ENCODE peak calls at places on chromosomes 2 and 18, in seven cellular contexts. L is AG10803, Z is GM23338, R is IMR-90, H is uterus, Q is A549, P is left ventricle myocardium inferior. W is an unnamed sample.

GRCh38 chr2:17309741-17310339 is 208.4 kb downstream of the RAD51AP2 start:
- DNase-seq in Z (peak; percentile 94), L (peak; percentile 42), P (no peak), Q (peak; percentile 81), H (no peak), R (peak; percentile 49), W (peak; percentile 49)

GRCh38 chr18:38718365-38718901 is 1152.8 kb upstream of the CELF4 start:
- DNase-seq in Q (no peak), H (no peak), L (no peak), Z (no peak), P (no peak), R (no peak), W (no peak)

GRCh38 chr18:58990720-58991119 is 126.0 kb downstream of the ZNF532 start:
- DNase-seq in H (no peak), Z (no peak), Q (no peak), R (no peak), P (no peak), L (no peak), W (no peak)

GRCh38 chr2:145170787-145171186 is 650.9 kb upstream of the ZEB2 start:
- DNase-seq in L (peak; percentile 40), Q (no peak), P (no peak), R (peak; percentile 34), Z (no peak), H (no peak), W (no peak)

GRCh38 chr2:95062716-95063400 is 37.4 kb downstream of the MAL start:
- DNase-seq in L (no peak), H (no peak), R (no peak), Q (no peak), P (no peak), Z (peak; percentile 50), W (no peak)

GRCh38 chr18:48719988-48720654 is 181.3 kb downstream of the CTIF start:
- DNase-seq in L (no peak), Q (no peak), R (peak; percentile 74), H (no peak), P (no peak), Z (no peak), W (no peak)

GRCh38 chr2:23563673-23564617 is 179.0 kb downstream of the KLHL29 start:
- DNase-seq in R (peak; percentile 69), P (peak; percentile 57), Q (no peak), Z (peak; percentile 41), H (no peak), L (peak; percentile 95), W (peak; percentile 76)

GRCh38 chr18:29096380-29096779 is 919.5 kb upstream of the CDH2 start:
- DNase-seq in P (no peak), R (no peak), H (no peak), Z (no peak), Q (no peak), L (no peak), W (no peak)

GRCh38 chr18:22841840-22842239 is 91.3 kb upstream of the RBBP8 start:
- DNase-seq in Q (no peak), R (peak; percentile 38), Z (no peak), L (peak; percentile 54), H (no peak), P (no peak), W (no peak)

GRCh38 chr2:46025683-46026082 is 271.5 kb upstream of the EPAS1 start:
- DNase-seq in R (no peak), Z (no peak), H (no peak), Q (no peak), P (no peak), L (no peak), W (no peak)

GRCh38 chr2:127453392-127454171 is 35.4 kb downstream of the PROC start:
- DNase-seq in P (no peak), L (no peak), R (no peak), H (no peak), Z (peak; percentile 51), Q (peak; percentile 49), W (no peak)

GRCh38 chr2:170425291-170425751 is 247.4 kb downstream of the MYO3B start:
- DNase-seq in P (no peak), L (peak; percentile 66), Q (no peak), Z (no peak), R (peak; percentile 36), H (no peak), W (peak; percentile 1)

GRCh38 chr2:8431446-8432125 is 250.3 kb upstream of the ID2 start:
- DNase-seq in L (peak; percentile 33), Q (no peak), Z (no peak), H (no peak), P (no peak), R (no peak), W (no peak)

GRCh38 chr2:38568724-38569478 is 33.8 kb downstream of the HNRNPLL start:
- DNase-seq in R (no peak), Q (no peak), H (no peak), Z (no peak), L (no peak), P (no peak), W (no peak)

GRCh38 chr18:10927290-10927979 is 221.9 kb downstream of the PIEZO2 start:
- DNase-seq in R (peak; percentile 89), P (no peak), Z (no peak), H (no peak), Q (no peak), L (peak; percentile 69), W (peak; percentile 66)

GRCh38 chr2:172813314-172813888 is 77.8 kb downstream of the RAPGEF4 start:
- DNase-seq in Q (peak; percentile 43), H (no peak), R (peak; percentile 50), Z (peak; percentile 43), P (no peak), L (peak; percentile 11), W (no peak)

GRCh38 chr2:129909648-129910418 is 69.6 kb upstream of the RAB6C start:
- DNase-seq in H (no peak), Z (no peak), Q (no peak), R (no peak), L (no peak), P (no peak), W (no peak)

GRCh38 chr2:61597300-61598289 is 59.4 kb upstream of the XPO1 start:
- DNase-seq in Q (no peak), P (no peak), L (no peak), H (no peak), Z (peak; percentile 92), R (no peak), W (no peak)

GRCh38 chr18:41320090-41320489 is 634.9 kb upstream of the PIK3C3 start:
- DNase-seq in Q (no peak), L (no peak), P (no peak), Z (peak; percentile 37), H (no peak), R (no peak), W (no peak)

GRCh38 chr2:7037340-7038333 is 120.4 kb downstream of the RNF144A start:
- DNase-seq in Q (peak; percentile 64), R (peak; percentile 54), L (peak; percentile 65), H (peak; percentile 68), Z (peak; percentile 81), P (peak; percentile 54), W (peak; percentile 39)

GRCh38 chr2:191369034-191369433 is 123.8 kb downstream of the MYO1B start:
- DNase-seq in Z (no peak), R (no peak), Q (no peak), P (no peak), L (no peak), H (no peak), W (no peak)

GRCh38 chr2:134454426-134454825 is 200.6 kb downstream of the MGAT5 start:
- DNase-seq in L (no peak), H (no peak), R (no peak), Z (no peak), P (no peak), Q (no peak), W (no peak)

GRCh38 chr18:52903858-52904257 is 563.9 kb downstream of the DCC start:
- DNase-seq in R (no peak), Z (peak; percentile 77), P (peak; percentile 20), L (peak; percentile 2), Q (peak; percentile 26), H (no peak), W (no peak)

DNA sequence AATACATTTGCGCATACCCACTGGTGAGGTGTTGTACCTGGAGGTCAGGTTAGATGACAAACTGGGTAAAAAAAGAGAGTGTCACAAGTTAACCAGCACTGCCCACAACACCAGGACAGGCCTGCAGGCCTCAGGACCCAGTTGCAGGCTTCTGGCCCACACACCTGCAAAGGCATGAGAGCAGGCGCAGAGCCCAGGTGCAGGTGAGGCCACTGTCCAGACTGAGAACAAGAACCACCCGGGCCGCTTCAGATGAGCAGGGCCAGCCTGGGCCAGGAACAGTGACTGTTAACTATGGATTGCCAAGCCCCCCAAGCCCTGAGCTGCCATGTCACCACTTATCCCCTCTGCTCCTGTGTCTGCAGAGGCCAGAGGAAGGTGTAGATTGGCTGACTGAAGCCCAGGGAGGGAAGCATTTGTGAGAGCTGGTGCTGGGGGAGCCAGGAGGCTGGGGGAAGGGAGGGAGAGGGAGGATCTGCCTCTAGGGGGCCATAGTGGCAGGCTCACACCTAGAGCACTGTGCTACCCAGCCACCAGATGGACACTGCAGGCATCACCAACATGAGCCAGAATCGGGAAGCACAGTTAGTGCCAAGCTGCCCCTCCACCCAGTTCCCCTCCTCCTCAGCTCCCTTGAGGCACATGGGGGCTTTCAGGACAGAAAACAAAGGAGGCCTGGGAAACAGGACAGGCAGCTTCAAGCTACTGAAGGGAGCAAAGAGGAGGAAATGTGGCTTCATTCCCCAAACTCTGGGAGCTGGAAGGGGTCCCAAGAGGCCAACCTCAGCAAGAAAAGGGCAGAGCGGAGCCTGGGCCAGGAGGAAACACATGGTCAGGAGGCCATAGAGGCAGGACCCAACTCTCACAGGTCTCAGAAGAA is 35.4 kb downstream of the SFXN5 start:
- DNase-seq in R (no peak), Z (peak; percentile 73), Q (peak; percentile 27), P (no peak), L (no peak), H (no peak), W (no peak)
- TF ChIP-seq CTCF in R (no peak), Z (peak; percentile 67), Q (no peak), P (no peak), L (no peak), H (no peak), W (peak; percentile 21)

DNA sequence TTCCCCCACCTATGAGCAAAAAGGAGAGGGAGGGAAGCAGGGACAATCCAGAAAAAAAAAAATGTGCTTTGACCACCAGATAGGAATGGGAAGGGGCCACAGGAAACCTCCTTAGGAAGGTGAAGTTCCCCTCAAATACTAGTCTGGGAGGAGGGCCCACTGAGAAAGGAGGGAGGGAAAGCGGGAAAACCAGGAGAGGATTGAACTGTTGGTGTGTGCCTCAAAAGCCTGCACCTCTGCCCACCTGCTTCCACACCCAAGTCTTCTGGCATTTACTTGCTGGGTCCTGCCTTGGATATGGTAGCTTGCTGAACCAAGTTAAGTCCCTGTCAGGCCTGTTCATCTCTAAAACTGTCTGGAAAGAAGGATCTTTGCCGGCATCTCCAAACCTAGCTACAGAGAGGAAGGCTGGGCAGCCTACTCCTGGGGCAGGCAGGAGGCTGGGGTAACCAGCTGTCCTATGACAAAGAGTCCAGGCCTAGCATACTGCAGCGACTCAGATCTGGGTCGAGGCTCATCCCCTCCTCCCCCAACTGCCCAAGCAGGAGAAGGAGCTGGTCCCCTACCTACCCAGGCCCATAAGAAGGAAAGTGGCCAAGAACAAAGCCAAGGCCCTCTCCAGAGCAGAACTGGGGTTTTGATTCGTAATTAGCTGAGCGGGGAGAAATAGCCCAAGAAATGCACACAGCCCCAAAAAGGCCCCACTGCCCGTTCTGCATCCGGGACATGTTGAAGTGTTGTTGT is 3.0 kb downstream of the EN1 start:
- DNase-seq in R (no peak), P (no peak), Z (peak; percentile 70), H (no peak), Q (no peak), L (no peak), W (no peak)
- H3K4me3 ChIP-seq in R (no peak overlapping the region), P (no peak overlapping the region), Z (peak overlapping the region; percentile 67), H (no peak overlapping the region), Q (no peak overlapping the region), L (peak overlapping the region; percentile 71), W (peak overlapping the region; percentile 48)

GRCh38 chr2:221104391-221104811 is 467.7 kb downstream of the EPHA4 start:
- DNase-seq in R (peak; percentile 64), Q (no peak), H (peak; percentile 31), P (peak; percentile 84), L (peak; percentile 49), Z (peak; percentile 41), W (no peak)
- TF ChIP-seq CTCF in R (peak; percentile 12), Q (no peak), H (no peak), P (peak; percentile 56), L (peak; percentile 17), Z (no peak), W (peak; percentile 28)

GRCh38 chr2:219684721-219685689 is 57.6 kb downstream of the SLC4A3 start:
- DNase-seq in Z (peak; percentile 89), Q (no peak), H (peak; percentile 66), L (peak; percentile 81), P (peak; percentile 35), R (peak; percentile 43), W (no peak)
- H3K4me3 ChIP-seq in Z (peak overlapping the region; percentile 5), Q (no peak overlapping the region), H (peak overlapping the region; percentile 19), L (peak overlapping the region; percentile 60), P (peak overlapping the region; percentile 60), R (peak overlapping the region; percentile 55), W (no peak overlapping the region)